ENCODE peak calls at places on chromosomes 12 and 14, in eight cellular contexts. A, Q, B, O, M, E, H and W are unnamed samples.

GRCh38 chr14:88272390-88273019 is 50.6 kb downstream of the KCNK10 start:
- DNase-seq in M (no peak), O (no peak), B (no peak), A (no peak), Q (no peak), E (no peak), H (no peak), W (no peak)

GRCh38 chr14:31018057-31018645 is 7.3 kb upstream of the AP4S1 start:
- DNase-seq in B (no peak), M (no peak), E (no peak), O (no peak), A (no peak), H (no peak), Q (no peak), W (no peak)

GRCh38 chr12:95446511-95446910 is 27.4 kb upstream of the METAP2 start:
- DNase-seq in A (peak), O (peak), H (peak), B (peak), E (peak), Q (no peak), M (peak), W (peak)

GRCh38 chr12:113996026-113996425 is 29.9 kb upstream of the RBM19 start:
- DNase-seq in O (no peak), B (no peak), Q (no peak), E (no peak), A (no peak), M (no peak), H (no peak), W (peak)

GRCh38 chr12:128817115-128818015 is 6.4 kb downstream of the SLC15A4 start:
- DNase-seq in E (peak), M (peak), H (peak), A (peak), Q (peak), O (no peak), B (peak), W (no peak)

GRCh38 chr12:2868986-2869385 is 8.0 kb downstream of the FOXM1 start:
- DNase-seq in M (no peak), Q (no peak), O (no peak), E (peak), H (no peak), A (no peak), B (peak), W (no peak)

GRCh38 chr14:59292028-59292427 is 103.6 kb downstream of the DAAM1 start:
- DNase-seq in Q (no peak), B (no peak), A (no peak), O (no peak), E (no peak), H (no peak), M (no peak), W (no peak)

GRCh38 chr14:64549805-64550538 is at the start of gene PPP1R36:
- DNase-seq in B (no peak), E (peak), H (peak), A (peak), Q (peak), O (peak), M (no peak), W (peak)

GRCh38 chr12:46470039-46470627 is 97.6 kb upstream of the SLC38A2 start:
- DNase-seq in H (no peak), E (no peak), O (no peak), M (no peak), B (peak), A (no peak), Q (no peak), W (no peak)

GRCh38 chr12:28025821-28026505 is 53.4 kb upstream of the PTHLH start:
- DNase-seq in A (no peak), M (no peak), B (no peak), Q (no peak), O (no peak), E (peak), H (no peak), W (no peak)

GRCh38 chr12:1003600-1004271 is 12.7 kb downstream of the ERC1 start:
- DNase-seq in Q (no peak), A (no peak), H (no peak), B (no peak), M (no peak), E (no peak), O (no peak), W (no peak)

GRCh38 chr14:99001241-99001640 is 270.8 kb downstream of the BCL11B start:
- DNase-seq in O (no peak), A (no peak), M (no peak), H (no peak), B (no peak), E (no peak), Q (no peak), W (no peak)

GRCh38 chr14:90695997-90696681 is 120.1 kb downstream of the TTC7B start:
- DNase-seq in E (no peak), Q (no peak), B (no peak), O (no peak), H (no peak), M (no peak), A (no peak), W (no peak)

GRCh38 chr14:49879683-49880204 is 13.1 kb upstream of the ARF6 start:
- DNase-seq in B (peak), A (peak), O (peak), H (peak), Q (peak), E (peak), M (peak), W (peak)

GRCh38 chr14:95034806-95035205 is 122.5 kb downstream of the DICER1 start:
- DNase-seq in B (no peak), M (no peak), O (peak), A (no peak), H (no peak), E (no peak), Q (no peak), W (no peak)

GRCh38 chr12:65490193-65490592 is 211.7 kb downstream of the MSRB3 start:
- DNase-seq in M (peak), H (no peak), A (no peak), B (peak), E (peak), O (no peak), Q (no peak), W (no peak)

GRCh38 chr14:23572841-23573240 is 5.2 kb upstream of the AP1G2 start:
- DNase-seq in B (no peak), O (peak), M (no peak), H (no peak), A (peak), E (no peak), Q (no peak), W (no peak)

GRCh38 chr14:20751963-20752562 is 6.4 kb downstream of the EDDM3A start:
- DNase-seq in O (no peak), Q (peak), M (no peak), A (no peak), B (no peak), H (no peak), E (no peak), W (no peak)

GRCh38 chr12:105986779-105987686 is 151.7 kb downstream of the NUAK1 start:
- DNase-seq in B (peak), H (peak), A (peak), E (peak), Q (peak), O (no peak), M (peak), W (no peak)

GRCh38 chr12:68178184-68178583 is 18.6 kb upstream of the IFNG start:
- DNase-seq in O (no peak), A (no peak), M (no peak), B (peak), E (no peak), H (no peak), Q (peak), W (no peak)

GRCh38 chr14:97408937-97409860 is 612.0 kb downstream of the VRK1 start:
- DNase-seq in E (no peak), O (no peak), A (no peak), Q (no peak), B (no peak), H (no peak), M (no peak), W (no peak)

GRCh38 chr14:96001866-96002510 is 37.2 kb upstream of the C14orf132 start:
- DNase-seq in Q (no peak), B (peak), H (no peak), E (peak), M (no peak), O (no peak), A (no peak), W (no peak)

GRCh38 chr14:53953002-53953827 is 3.4 kb downstream of the BMP4 start:
- DNase-seq in E (peak), B (peak), Q (peak), H (peak), A (peak), M (peak), O (peak), W (peak)

GRCh38 chr12:58346032-58346632 is 404.8 kb downstream of the ATP23 start:
- DNase-seq in O (no peak), M (peak), H (peak), E (peak), B (peak), A (peak), Q (peak), W (peak)

GRCh38 chr12:98238513-98238912 is 276.9 kb upstream of the TMPO start:
- DNase-seq in O (no peak), Q (peak), B (peak), M (peak), A (no peak), E (peak), H (peak), W (no peak)

GRCh38 chr12:3054993-3055711 is 22.0 kb upstream of the TSPAN9 start:
- DNase-seq in M (peak), A (no peak), E (no peak), Q (no peak), O (no peak), B (peak), H (peak), W (no peak)

GRCh38 chr14:64218344-64219240 is 75.6 kb downstream of the ESR2 start:
- DNase-seq in H (peak), M (peak), E (peak), Q (no peak), B (peak), A (no peak), O (no peak), W (no peak)

DNA sequence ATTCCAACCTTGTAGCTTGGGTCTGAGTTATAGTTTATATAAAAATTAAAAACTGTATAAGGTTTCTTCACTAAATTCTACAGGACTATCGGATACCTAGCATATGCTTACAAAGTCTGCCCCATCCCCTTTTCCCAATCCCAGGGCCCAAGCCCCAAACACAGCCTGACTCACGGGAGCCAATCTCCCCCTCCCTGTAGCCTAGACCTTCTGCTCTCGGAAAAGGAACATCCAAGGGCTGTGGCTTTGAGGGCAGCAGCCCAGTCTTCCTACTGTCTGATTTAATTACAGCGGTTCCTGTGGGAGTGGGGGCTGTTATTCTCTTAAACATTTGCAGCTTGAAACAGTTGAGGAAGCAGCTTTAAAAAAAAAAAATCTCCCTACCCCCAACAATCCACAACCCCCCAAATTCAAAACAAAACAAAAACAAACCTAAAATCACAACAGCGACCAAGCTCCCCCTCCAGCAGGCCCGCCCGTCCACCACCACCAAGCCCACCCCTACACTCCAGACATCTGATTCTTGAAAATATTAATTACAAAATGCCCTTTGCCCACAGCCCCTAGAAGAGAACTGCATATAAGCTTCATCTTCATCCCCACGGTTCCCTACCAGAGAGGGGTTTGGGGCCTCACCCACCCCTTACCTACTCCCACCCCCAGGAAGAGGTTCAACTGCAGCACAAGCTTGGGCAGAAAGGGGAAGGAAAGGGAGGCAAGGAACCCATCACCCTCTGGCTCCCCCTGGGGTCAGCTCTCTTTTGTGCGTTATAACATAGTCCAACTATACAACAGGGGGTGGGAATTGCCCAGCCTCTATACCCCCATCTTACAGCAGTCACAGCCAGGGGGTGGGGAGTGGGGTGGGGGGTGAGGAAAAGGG is 1.1 kb upstream of the PRKAG1 start:
- DNase-seq in H (peak), Q (peak), E (peak), A (peak), O (no peak), B (peak), M (peak), W (peak)
- TF ChIP-seq CTCF in H (peak), Q (peak), E (peak), A (peak), O (no peak), B (peak), M (peak), W (peak)

GRCh38 chr12:62832528-62832927 is 102.4 kb downstream of the PPM1H start:
- DNase-seq in B (no peak), E (no peak), Q (no peak), M (no peak), A (peak), H (no peak), O (no peak), W (no peak)

GRCh38 chr12:62834971-62835547 is 99.9 kb downstream of the PPM1H start:
- DNase-seq in B (peak), A (no peak), Q (no peak), H (peak), O (no peak), M (peak), E (peak), W (no peak)

GRCh38 chr12:62834406-62834805 is 100.5 kb downstream of the PPM1H start:
- DNase-seq in O (no peak), E (no peak), B (no peak), M (no peak), Q (no peak), A (no peak), H (no peak), W (no peak)

GRCh38 chr12:62833634-62834033 is 101.3 kb downstream of the PPM1H start:
- DNase-seq in H (no peak), E (no peak), Q (no peak), M (no peak), O (no peak), B (no peak), A (no peak), W (no peak)

DNA sequence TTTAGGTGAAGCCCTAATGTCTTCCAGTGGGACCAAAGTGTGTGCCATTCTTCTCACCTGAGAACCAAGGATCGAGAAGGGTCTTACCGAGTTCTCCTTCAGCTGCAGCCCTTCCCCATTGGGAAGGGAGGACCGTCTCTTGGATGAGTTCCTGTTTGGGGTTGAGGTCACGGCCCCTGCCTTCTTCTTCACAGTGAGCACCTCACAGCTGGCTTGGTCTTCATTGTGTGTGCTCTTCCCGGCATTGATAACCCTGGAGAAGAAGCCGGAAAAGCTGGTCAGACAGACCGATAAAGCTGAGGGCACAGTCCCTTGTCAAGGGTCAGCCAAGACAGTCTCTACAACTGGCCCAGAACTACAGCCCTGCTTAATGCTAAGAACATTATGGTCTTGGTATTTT is 102.9 kb downstream of the PPM1H start:
- DNase-seq in B (no peak), O (no peak), H (no peak), Q (no peak), M (no peak), E (no peak), A (no peak), W (no peak)
- H3K4me3 ChIP-seq in B (no peak), O (no peak), H (no peak), Q (no peak), M (no peak), E (no peak), A (no peak), W (no peak)

DNA sequence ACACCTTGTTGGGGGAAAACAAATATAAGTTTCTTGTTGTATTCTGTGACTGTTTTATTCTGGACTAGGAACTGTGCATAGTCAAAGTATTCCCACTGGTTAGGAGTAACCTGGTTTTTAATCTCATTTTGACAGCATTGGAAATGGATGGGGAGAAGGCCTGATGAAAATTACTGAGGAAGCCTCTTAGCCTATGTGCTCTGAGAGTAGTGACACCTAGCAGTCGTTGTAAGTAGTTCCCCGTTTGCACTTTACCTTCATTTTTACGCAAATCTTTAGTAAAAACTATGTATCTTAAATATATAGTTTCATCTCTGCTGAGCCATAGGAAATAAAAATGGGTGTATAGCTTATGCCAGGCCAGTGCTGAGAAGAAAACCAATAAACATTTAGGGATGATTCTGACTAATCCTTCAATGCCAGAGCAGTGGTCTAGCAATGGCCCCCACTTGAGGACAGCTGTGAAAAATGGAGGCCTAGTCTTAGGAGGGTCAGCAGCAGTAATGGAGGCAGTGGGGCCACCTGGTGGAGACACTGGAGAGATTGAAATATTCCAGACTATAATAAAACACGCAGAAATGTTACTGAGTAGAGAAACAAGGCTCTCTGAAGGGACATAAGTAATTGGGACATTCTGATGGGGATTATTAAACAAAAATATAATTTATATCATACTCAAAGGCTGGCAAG is 133.2 kb upstream of the NOVA1 start:
- DNase-seq in A (peak), M (peak), O (peak), H (peak), B (peak), Q (peak), E (peak), W (peak)
- TF ChIP-seq CTCF in A (peak), M (peak), O (no peak), H (peak), B (peak), Q (peak), E (peak), W (peak)

GRCh38 chr12:127455347-127456265 is 811.4 kb upstream of the TMEM132C start:
- DNase-seq in A (peak), E (peak), M (no peak), H (no peak), Q (no peak), B (peak), O (no peak), W (no peak)
- H3K4me3 ChIP-seq in A (peak), E (no peak), M (no peak), H (peak), Q (no peak), B (no peak), O (no peak), W (no peak)

GRCh38 chr14:61080591-61081010 is 99.6 kb downstream of the SLC38A6 start:
- DNase-seq in M (no peak), Q (no peak), H (peak), A (peak), O (no peak), E (peak), B (peak), W (no peak)
- TF ChIP-seq CTCF in M (no peak), Q (no peak), H (no peak), A (no peak), O (no peak), E (no peak), B (no peak), W (no peak)

GRCh38 chr12:124387510-124387855 is 92.6 kb downstream of the RFLNA start:
- DNase-seq in E (no peak), M (no peak), O (no peak), Q (no peak), B (no peak), H (peak), A (no peak), W (no peak)
- H3K4me3 ChIP-seq in E (no peak), M (peak), O (peak), Q (no peak), B (peak), H (peak), A (no peak), W (no peak)

DNA sequence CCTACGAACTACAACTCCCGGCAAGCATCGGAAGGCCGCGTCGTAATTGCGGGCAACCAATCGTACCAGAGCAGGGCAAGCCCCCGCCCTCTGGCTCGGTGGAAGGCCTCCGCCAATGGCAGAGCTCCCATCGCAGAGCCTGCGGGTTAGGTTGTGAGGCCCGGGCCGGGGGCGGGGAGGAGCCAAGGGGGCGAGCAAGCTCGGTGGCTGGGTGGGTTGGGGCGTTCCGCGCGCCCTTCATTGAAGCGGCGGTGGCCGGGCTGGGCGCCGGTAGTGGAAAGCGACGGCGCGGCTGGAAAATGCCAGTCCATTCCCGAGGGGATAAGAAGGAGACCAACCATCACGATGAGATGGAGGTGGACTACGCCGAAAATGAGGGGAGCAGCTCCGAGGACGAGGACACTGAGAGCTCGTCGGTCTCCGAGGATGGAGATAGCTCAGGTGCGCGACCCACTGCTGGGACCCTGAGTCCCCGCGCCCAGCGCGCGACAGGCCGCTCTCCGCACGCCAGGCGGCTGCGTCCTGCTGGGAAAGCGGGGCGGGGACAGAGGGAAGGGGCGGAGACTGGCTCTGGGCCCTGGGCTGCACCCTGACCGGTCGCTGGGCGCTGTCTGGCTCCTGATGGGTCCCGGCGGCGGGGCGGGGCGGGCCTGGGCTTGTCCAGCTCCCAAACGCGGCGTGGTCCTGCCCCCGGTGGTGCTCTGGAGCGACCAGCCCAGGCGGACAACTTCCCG is at the start of gene BRMS1L:
- DNase-seq in Q (peak), H (peak), B (peak), O (peak), E (peak), A (peak), M (peak), W (peak)
- TF ChIP-seq CTCF in Q (no peak), H (peak), B (no peak), O (no peak), E (no peak), A (no peak), M (no peak), W (no peak)

GRCh38 chr12:44873898-44874297 is 2.2 kb downstream of the NELL2 start:
- DNase-seq in A (peak), M (peak), Q (peak), H (peak), B (peak), E (peak), O (no peak), W (no peak)

GRCh38 chr12:44875954-44876553 is at the start of gene NELL2:
- DNase-seq in H (no peak), O (peak), Q (peak), M (peak), B (peak), E (peak), A (peak), W (peak)

GRCh38 chr12:44874981-44875416 is 1.1 kb downstream of the NELL2 start:
- DNase-seq in E (no peak), Q (no peak), O (no peak), M (no peak), A (no peak), B (no peak), H (no peak), W (no peak)

GRCh38 chr12:44875417-44875953 is 630 bp downstream of the NELL2 start:
- DNase-seq in O (no peak), E (no peak), M (no peak), A (peak), H (no peak), B (no peak), Q (no peak), W (peak)

GRCh38 chr12:44876554-44877275 is 600 bp upstream of the NELL2 start:
- DNase-seq in O (peak), A (peak), B (peak), Q (peak), M (peak), E (peak), H (peak), W (peak)
- H3K4me3 ChIP-seq in O (peak), A (peak), B (peak), Q (peak), M (peak), E (peak), H (peak), W (peak)